ENCODE peak calls at places on chromosomes 16 and 17, in four cellular contexts. V, G, A and U are unnamed samples. For H3K27me3, the result is how much of the 10 kb centered on the place peaks cover.

GRCh38 chr17:63701477-63702222 is 1.7 kb upstream of the LIMD2 start:
- DNase-seq in V (no peak), G (no peak), A (no peak), U (no peak)

GRCh38 chr16:49809112-49809511 is 46.8 kb downstream of the ZNF423 start:
- DNase-seq in V (no peak), G (no peak), A (no peak), U (no peak)

GRCh38 chr16:85201566-85201965 is 89.3 kb upstream of the CIBAR2 start:
- DNase-seq in V (no peak), G (no peak), A (no peak), U (no peak)

GRCh38 chr16:68574479-68574878 is 35.4 kb downstream of the ZFP90 start:
- DNase-seq in V (no peak), G (peak), A (no peak), U (no peak)

GRCh38 chr16:30786115-30786935 is 680 bp downstream of the ZNF629 start:
- DNase-seq in V (peak), G (no peak), A (no peak), U (no peak)

GRCh38 chr16:4092547-4093265 is 23.5 kb downstream of the ADCY9 start:
- DNase-seq in V (no peak), G (no peak), A (no peak), U (no peak)

GRCh38 chr17:63399856-63400255 is 46.2 kb downstream of the CYB561 start:
- DNase-seq in V (peak), G (no peak), A (peak), U (no peak)

GRCh38 chr16:84041881-84042280 is 714 bp downstream of the SLC38A8 start:
- DNase-seq in V (no peak), G (no peak), A (no peak), U (no peak)

GRCh38 chr17:44942456-44942855 is 5.1 kb downstream of the KIF18B start:
- DNase-seq in V (no peak), G (no peak), A (no peak), U (no peak)

GRCh38 chr16:14240216-14240843 is 169.2 kb downstream of the MRTFB start:
- DNase-seq in V (peak), G (no peak), A (no peak), U (no peak)

GRCh38 chr17:12709063-12709462 is 43.4 kb downstream of the MYOCD start:
- DNase-seq in V (no peak), G (no peak), A (no peak), U (no peak)

GRCh38 chr17:4892499-4893221 is 6.7 kb upstream of the C17orf107 start:
- DNase-seq in V (no peak), G (no peak), A (no peak), U (no peak)

GRCh38 chr17:6536566-6537065 is 19.7 kb downstream of the PITPNM3 start:
- DNase-seq in V (no peak), G (peak), A (no peak), U (no peak)

GRCh38 chr16:22663389-22664064 is 150.4 kb upstream of the HS3ST2 start:
- DNase-seq in V (no peak), G (peak), A (peak), U (no peak)

GRCh38 chr16:68367034-68367433 is 56.2 kb downstream of the PRMT7 start:
- DNase-seq in V (peak), G (peak), A (no peak), U (no peak)

GRCh38 chr16:47037396-47037745 is 63.9 kb upstream of the DNAJA2 start:
- DNase-seq in V (peak), G (peak), A (no peak), U (no peak)

GRCh38 chr16:80580109-80580832 is 39.5 kb downstream of the DYNLRB2 start:
- DNase-seq in V (no peak), G (no peak), A (no peak), U (no peak)

GRCh38 chr16:19997734-19998133 is 76.0 kb downstream of the GPR139 start:
- DNase-seq in V (no peak), G (no peak), A (no peak), U (no peak)

GRCh38 chr16:67936876-67937605 is 391 bp upstream of the PSMB10 start:
- DNase-seq in V (no peak), G (no peak), A (peak), U (peak)

GRCh38 chr17:54968954-54969400 is 412 bp downstream of the STXBP4 start:
- DNase-seq in V (peak), G (no peak), A (no peak), U (peak)

GRCh38 chr17:21183468-21183867 is 30.5 kb downstream of the TMEM11 start:
- DNase-seq in V (no peak), G (no peak), A (no peak), U (no peak)

GRCh38 chr16:27229891-27230470 is 26.7 kb downstream of the KDM8 start:
- DNase-seq in V (no peak), G (no peak), A (no peak), U (no peak)

GRCh38 chr16:90046122-90046970 is 27.1 kb upstream of the DBNDD1 start:
- DNase-seq in V (no peak), G (peak), A (no peak), U (no peak)

GRCh38 chr17:81392909-81393654 is 2.2 kb upstream of the BAHCC1 start:
- DNase-seq in V (no peak), G (no peak), A (no peak), U (no peak)

GRCh38 chr17:50556803-50557202 is 3.7 kb upstream of the CACNA1G start:
- DNase-seq in V (no peak), G (no peak), A (no peak), U (no peak)

GRCh38 chr16:71867934-71868333 is 16.0 kb downstream of the ZNF821 start:
- DNase-seq in V (no peak), G (peak), A (no peak), U (no peak)

GRCh38 chr17:3843935-3844516 is 2.0 kb downstream of the NCBP3 start:
- DNase-seq in V (peak), G (peak), A (no peak), U (no peak)

GRCh38 chr16:2196162-2196980 is at the start of gene CASKIN1:
- DNase-seq in V (peak), G (no peak), A (no peak), U (no peak)

GRCh38 chr16:81405702-81406113 is 38.9 kb upstream of the CMIP start:
- DNase-seq in V (peak), G (peak), A (no peak), U (no peak)

GRCh38 chr17:9224485-9224884 is 203.2 kb downstream of the NTN1 start:
- DNase-seq in V (no peak), G (no peak), A (no peak), U (no peak)

GRCh38 chr17:76617838-76618237 is 25.7 kb downstream of the ST6GALNAC1 start:
- DNase-seq in V (no peak), G (no peak), A (no peak), U (no peak)

GRCh38 chr16:58492066-58492465 is 7.9 kb upstream of the NDRG4 start:
- DNase-seq in V (no peak), G (no peak), A (no peak), U (no peak)

GRCh38 chr17:79809530-79810137 is 12.8 kb upstream of the CBX8 start:
- DNase-seq in V (no peak), G (peak), A (no peak), U (no peak)
- H3K27me3 ChIP-seq in V (half or more), G (half or more), A (half or more), U (under half)

DNA sequence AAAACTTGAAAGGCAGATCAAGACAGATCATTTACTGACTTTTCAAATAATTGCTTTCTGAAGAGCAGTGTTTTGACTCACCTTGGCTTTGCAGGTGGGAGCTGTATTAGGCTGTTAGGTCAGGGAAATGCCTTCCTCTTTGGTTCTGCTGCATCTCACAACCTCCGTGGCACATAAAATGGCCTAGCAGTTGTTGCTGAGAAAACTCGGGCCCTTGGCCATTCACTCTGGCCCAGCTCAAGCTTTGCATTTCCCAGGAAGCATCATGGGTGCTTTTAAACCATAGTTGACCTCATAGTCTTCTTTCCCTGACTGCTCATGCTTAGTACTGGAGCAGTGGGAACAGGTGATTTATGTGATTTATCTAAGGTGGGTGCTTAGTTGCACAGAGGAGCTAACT is 83.5 kb downstream of the KSR1 start:
- DNase-seq in V (no peak), G (no peak), A (no peak), U (no peak)
- H3K27ac ChIP-seq in V (peak), G (no peak), A (peak), U (peak)

GRCh38 chr16:998615-999014 is 17.0 kb downstream of the SOX8 start:
- DNase-seq in V (no peak), G (no peak), A (no peak), U (no peak)
- H3K27me3 ChIP-seq in V (under half), G (under half), A (under half), U (under half)

DNA sequence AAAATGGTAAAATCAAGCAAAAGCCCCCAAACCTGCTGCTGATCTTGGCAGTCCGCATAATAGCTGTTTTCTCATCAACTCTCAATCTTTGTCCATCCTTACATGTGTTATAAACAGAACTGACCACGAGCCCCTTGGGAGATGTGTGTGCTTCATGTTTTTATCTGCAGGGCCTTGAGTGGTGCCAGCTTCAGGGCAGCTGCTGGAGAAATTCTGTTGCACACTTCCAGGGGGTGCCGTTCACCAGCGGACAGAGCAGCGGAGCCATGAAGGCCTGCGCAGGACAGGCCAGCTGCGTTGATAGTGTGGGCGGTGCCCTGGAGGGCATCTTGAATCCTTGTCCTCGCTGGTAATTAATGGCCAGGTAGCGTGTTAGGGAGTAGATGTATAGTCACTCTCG is 20.1 kb downstream of the MPRIP start:
- DNase-seq in V (no peak), G (peak), A (no peak), U (no peak)
- H3K27ac ChIP-seq in V (no peak), G (no peak), A (peak), U (no peak)

GRCh38 chr17:37744961-37745800 is at the start of gene HNF1B:
- DNase-seq in V (peak), G (peak), A (no peak), U (peak)

GRCh38 chr17:37744633-37744927 is 279 bp downstream of the HNF1B start:
- DNase-seq in V (no peak), G (no peak), A (no peak), U (no peak)

GRCh38 chr17:37746617-37747016 is 1.8 kb upstream of the HNF1B start:
- DNase-seq in V (no peak), G (no peak), A (no peak), U (no peak)

GRCh38 chr17:37745801-37746426 is 1.1 kb upstream of the HNF1B start:
- DNase-seq in V (no peak), G (no peak), A (no peak), U (no peak)

DNA sequence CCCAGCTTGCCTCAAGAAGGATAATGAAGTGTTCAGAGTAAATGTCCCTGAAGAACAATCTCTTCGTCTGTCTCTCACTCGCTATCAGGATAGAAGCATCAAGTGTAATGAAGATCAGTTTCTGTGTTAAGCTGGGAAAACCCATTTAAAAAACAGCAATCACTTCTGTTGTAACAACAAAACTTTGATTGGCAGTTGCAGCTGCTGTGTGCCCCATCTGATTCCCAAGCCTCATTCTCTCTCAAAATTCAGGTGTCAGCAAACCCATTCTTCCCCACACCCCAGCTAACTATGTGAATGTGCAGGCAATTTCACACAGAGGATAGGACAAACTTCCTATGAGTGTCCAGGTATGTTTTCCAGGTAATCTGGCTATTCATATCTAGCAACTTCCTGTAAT is 2.4 kb upstream of the HNF1B start:
- DNase-seq in V (no peak), G (no peak), A (no peak), U (no peak)
- H3K27me3 ChIP-seq in V (under half), G (half or more), A (under half), U (under half)

GRCh38 chr17:74332017-74332650 is 6.1 kb downstream of the KIF19 start:
- DNase-seq in V (no peak), G (no peak), A (no peak), U (no peak)

GRCh38 chr17:74328487-74328886 is 2.5 kb downstream of the KIF19 start:
- DNase-seq in V (no peak), G (no peak), A (no peak), U (no peak)

GRCh38 chr17:74326506-74326905 is 480 bp downstream of the KIF19 start:
- DNase-seq in V (no peak), G (no peak), A (no peak), U (no peak)

GRCh38 chr17:74330446-74330845 is 4.4 kb downstream of the KIF19 start:
- DNase-seq in V (no peak), G (no peak), A (no peak), U (no peak)

DNA sequence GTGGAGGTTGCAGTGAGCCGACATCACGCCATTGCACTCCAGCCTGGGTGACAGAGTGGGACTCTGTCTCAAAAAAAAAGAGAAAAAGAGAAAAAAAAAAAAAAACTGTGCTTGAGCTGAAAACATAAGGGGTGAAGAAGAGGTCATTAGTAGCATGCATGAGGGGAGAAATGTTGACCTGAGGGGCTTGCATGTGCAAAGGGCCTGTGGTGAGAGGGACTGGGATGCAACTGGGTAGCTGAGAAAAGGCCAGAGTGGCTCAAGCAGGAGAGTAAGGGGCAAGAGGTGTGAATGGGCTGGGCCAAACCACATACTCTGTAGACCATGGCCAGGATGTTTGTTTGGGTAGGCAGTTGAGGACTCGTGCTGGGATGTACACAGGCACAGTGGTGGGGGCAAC is 3.4 kb downstream of the KIF19 start:
- DNase-seq in V (no peak), G (no peak), A (no peak), U (no peak)
- H3K27ac ChIP-seq in V (no peak), G (no peak), A (no peak), U (no peak)

GRCh38 chr17:8075574-8076342 is 11.8 kb downstream of the ALOX12B start:
- DNase-seq in V (no peak), G (no peak), A (no peak), U (no peak)
- H3K27me3 ChIP-seq in V (half or more), G (under half), A (under half), U (under half)

GRCh38 chr16:56708418-56708817 is 21.5 kb upstream of the NUP93 start:
- DNase-seq in V (no peak), G (no peak), A (no peak), U (no peak)

GRCh38 chr16:56711862-56712261 is 18.1 kb upstream of the NUP93 start:
- DNase-seq in V (no peak), G (no peak), A (no peak), U (no peak)

GRCh38 chr16:56709686-56710040 is 20.3 kb upstream of the NUP93 start:
- DNase-seq in V (no peak), G (no peak), A (no peak), U (no peak)

GRCh38 chr16:56710181-56710737 is 19.7 kb upstream of the NUP93 start:
- DNase-seq in V (no peak), G (no peak), A (no peak), U (no peak)

GRCh38 chr16:56708821-56709685 is 20.9 kb upstream of the NUP93 start:
- DNase-seq in V (no peak), G (no peak), A (no peak), U (no peak)
- H3K27ac ChIP-seq in V (no peak), G (no peak), A (no peak), U (no peak)

GRCh38 chr17:49518346-49519078 is 23.4 kb downstream of the NGFR start:
- DNase-seq in V (no peak), G (peak), A (no peak), U (no peak)
- H3K27me3 ChIP-seq in V (under half), G (under half), A (under half), U (under half)

GRCh38 chr17:17743391-17744112 is 62.3 kb downstream of the RAI1 start:
- DNase-seq in V (no peak), G (no peak), A (no peak), U (no peak)

GRCh38 chr17:17740627-17741237 is 59.5 kb downstream of the RAI1 start:
- DNase-seq in V (peak), G (peak), A (no peak), U (no peak)

GRCh38 chr17:17742688-17743390 is 61.6 kb downstream of the RAI1 start:
- DNase-seq in V (no peak), G (no peak), A (no peak), U (no peak)

GRCh38 chr17:17741346-17742023 is 60.2 kb downstream of the RAI1 start:
- DNase-seq in V (peak), G (peak), A (no peak), U (peak)

GRCh38 chr17:17742133-17742621 is 60.9 kb downstream of the RAI1 start:
- DNase-seq in V (no peak), G (no peak), A (no peak), U (no peak)
- H3K27ac ChIP-seq in V (peak), G (no peak), A (peak), U (peak)